ENCODE peak calls at places on chromosome 19, in nine cellular contexts. S, H, W, K, E, X, J, D and C are unnamed samples.

GRCh38 chr19:2333027-2333806 is 4.7 kb downstream of the SPPL2B start:
- DNase-seq in H (peak; percentile 64), E (no peak), W (no peak), S (no peak), D (no peak), X (no peak), K (no peak), J (no peak), C (no peak)

GRCh38 chr19:50890422-50891252 is 17.4 kb downstream of the KLK2 start:
- DNase-seq in K (no peak), D (no peak), S (peak; percentile 32), J (no peak), X (no peak), H (no peak), W (no peak), E (no peak), C (no peak)

GRCh38 chr19:11268783-11269267 is 6.5 kb upstream of the DOCK6 start:
- DNase-seq in E (peak; percentile 81), W (no peak), K (peak; percentile 9), J (no peak), S (no peak), X (no peak), H (no peak), D (no peak), C (peak; percentile 87)

GRCh38 chr19:3324405-3324856 is 42.0 kb upstream of the NFIC start:
- DNase-seq in K (no peak), D (peak; percentile 75), W (peak; percentile 55), S (peak; percentile 57), H (peak; percentile 55), E (peak; percentile 53), J (no peak), X (no peak), C (peak; percentile 63)

GRCh38 chr19:47479701-47480503 is 4.1 kb downstream of the KPTN start:
- DNase-seq in W (no peak), S (no peak), J (no peak), H (peak; percentile 16), E (no peak), D (no peak), X (no peak), K (no peak), C (no peak)

GRCh38 chr19:58544591-58545285 is 874 bp downstream of the TRIM28 start:
- DNase-seq in J (no peak), W (no peak), X (no peak), S (peak; percentile 72), D (no peak), K (no peak), H (peak; percentile 50), E (no peak), C (peak; percentile 58)

GRCh38 chr19:49746206-49746958 is 16.7 kb downstream of the TSKS start:
- DNase-seq in S (peak; percentile 56), D (peak; percentile 10), K (peak; percentile 2), H (peak; percentile 8), J (peak; percentile 28), X (no peak), W (peak; percentile 69), E (peak; percentile 38), C (peak; percentile 70)

GRCh38 chr19:53503126-53503525 is 34.8 kb upstream of the ZNF331 start:
- DNase-seq in S (no peak), E (no peak), K (no peak), X (no peak), J (no peak), H (no peak), D (no peak), W (no peak), C (no peak)

GRCh38 chr19:11737964-11738745 is 591 bp downstream of the ZNF823 start:
- DNase-seq in J (peak; percentile 12), W (peak; percentile 36), X (peak; percentile 2), E (peak; percentile 31), S (peak; percentile 70), K (no peak), H (peak; percentile 79), D (peak; percentile 25), C (peak; percentile 45)

GRCh38 chr19:1855828-1856255 is 7.5 kb downstream of the KLF16 start:
- DNase-seq in J (no peak), W (peak; percentile 35), K (no peak), D (no peak), E (no peak), S (peak; percentile 57), X (no peak), H (peak; percentile 49), C (no peak)

GRCh38 chr19:46416077-46416709 is 2.8 kb upstream of the CCDC8 start:
- DNase-seq in J (peak; percentile 84), S (no peak), X (peak; percentile 73), E (peak; percentile 89), K (peak; percentile 74), H (no peak), D (no peak), W (no peak), C (peak; percentile 94)

GRCh38 chr19:43687660-43687997 is 17.7 kb upstream of the PLAUR start:
- DNase-seq in W (no peak), E (no peak), S (no peak), X (no peak), H (no peak), K (peak; percentile 31), D (no peak), J (no peak), C (no peak)